ENCODE peak calls at places on chromosomes 4 and X, in five cellular contexts. One of them, this sample, is unnamed.

GRCh38 chrX:48996969-48997368 is 5.1 kb downstream of the GRIPAP1 start:
- DNase-seq in OCI-LY7: no peak
- DNase-seq in CD4-positive, alpha-beta T cell: no peak
- DNase-seq in vagina: no peak
- DNase-seq in GM12865: no peak
- DNase-seq in this sample: no peak

GRCh38 chrX:122866527-122866926 is 317.6 kb upstream of the GRIA3 start:
- DNase-seq in OCI-LY7: no peak
- DNase-seq in CD4-positive, alpha-beta T cell: no peak
- DNase-seq in vagina: no peak
- DNase-seq in GM12865: no peak
- DNase-seq in this sample: no peak

GRCh38 chrX:65677954-65678469 is 10.6 kb downstream of the MSN start:
- DNase-seq in OCI-LY7: no peak
- DNase-seq in CD4-positive, alpha-beta T cell: no peak
- DNase-seq in vagina: no peak
- DNase-seq in GM12865: no peak
- DNase-seq in this sample: no peak

GRCh38 chr4:4853371-4853823 is 6.1 kb upstream of the MSX1 start:
- DNase-seq in OCI-LY7: no peak
- DNase-seq in CD4-positive, alpha-beta T cell: no peak
- DNase-seq in vagina: no peak
- DNase-seq in GM12865: peak; percentile 60
- DNase-seq in this sample: no peak

GRCh38 chr4:52234539-52235174 is 183.6 kb downstream of the SPATA18 start:
- DNase-seq in OCI-LY7: no peak
- DNase-seq in CD4-positive, alpha-beta T cell: no peak
- DNase-seq in vagina: no peak
- DNase-seq in GM12865: no peak
- DNase-seq in this sample: no peak

GRCh38 chr4:83392562-83392961 is 57.9 kb upstream of the HPSE start:
- DNase-seq in OCI-LY7: no peak
- DNase-seq in CD4-positive, alpha-beta T cell: no peak
- DNase-seq in vagina: no peak
- DNase-seq in GM12865: no peak
- DNase-seq in this sample: no peak

GRCh38 chr4:47801481-47802002 is 36.3 kb downstream of the CORIN start:
- DNase-seq in OCI-LY7: no peak
- DNase-seq in CD4-positive, alpha-beta T cell: no peak
- DNase-seq in vagina: no peak
- DNase-seq in GM12865: no peak
- DNase-seq in this sample: no peak

GRCh38 chr4:86595426-86595805 is 1.3 kb downstream of the PTPN13 start:
- DNase-seq in OCI-LY7: no peak
- DNase-seq in CD4-positive, alpha-beta T cell: no peak
- DNase-seq in vagina: no peak
- DNase-seq in GM12865: no peak
- DNase-seq in this sample: no peak

GRCh38 chr4:112403072-112403945 is 106.1 kb downstream of the ALPK1 start:
- DNase-seq in OCI-LY7: no peak
- DNase-seq in CD4-positive, alpha-beta T cell: no peak
- DNase-seq in vagina: no peak
- DNase-seq in GM12865: no peak
- DNase-seq in this sample: no peak

GRCh38 chrX:65524139-65524538 is 10.4 kb downstream of the LAS1L start:
- DNase-seq in OCI-LY7: no peak
- DNase-seq in CD4-positive, alpha-beta T cell: no peak
- DNase-seq in vagina: no peak
- DNase-seq in GM12865: no peak
- DNase-seq in this sample: no peak

GRCh38 chr4:132564920-132565319 is 584.2 kb upstream of the PCDH10 start:
- DNase-seq in OCI-LY7: peak; percentile 16
- DNase-seq in CD4-positive, alpha-beta T cell: no peak
- DNase-seq in vagina: no peak
- DNase-seq in GM12865: no peak
- DNase-seq in this sample: no peak

GRCh38 chrX:70087857-70088256 is 25.6 kb downstream of the OTUD6A start:
- DNase-seq in OCI-LY7: no peak
- DNase-seq in CD4-positive, alpha-beta T cell: no peak
- DNase-seq in vagina: no peak
- DNase-seq in GM12865: no peak
- DNase-seq in this sample: no peak

GRCh38 chr4:75048208-75048879 is 115.4 kb downstream of the PARM1 start:
- DNase-seq in OCI-LY7: no peak
- DNase-seq in CD4-positive, alpha-beta T cell: no peak
- DNase-seq in vagina: no peak
- DNase-seq in GM12865: no peak
- DNase-seq in this sample: no peak
- TF ChIP-seq CTCF in OCI-LY7: peak; percentile 44
- TF ChIP-seq CTCF in CD4-positive, alpha-beta T cell: no peak
- TF ChIP-seq CTCF in vagina: no peak
- TF ChIP-seq CTCF in GM12865: peak; percentile 6
- TF ChIP-seq CTCF in this sample: no peak

DNA sequence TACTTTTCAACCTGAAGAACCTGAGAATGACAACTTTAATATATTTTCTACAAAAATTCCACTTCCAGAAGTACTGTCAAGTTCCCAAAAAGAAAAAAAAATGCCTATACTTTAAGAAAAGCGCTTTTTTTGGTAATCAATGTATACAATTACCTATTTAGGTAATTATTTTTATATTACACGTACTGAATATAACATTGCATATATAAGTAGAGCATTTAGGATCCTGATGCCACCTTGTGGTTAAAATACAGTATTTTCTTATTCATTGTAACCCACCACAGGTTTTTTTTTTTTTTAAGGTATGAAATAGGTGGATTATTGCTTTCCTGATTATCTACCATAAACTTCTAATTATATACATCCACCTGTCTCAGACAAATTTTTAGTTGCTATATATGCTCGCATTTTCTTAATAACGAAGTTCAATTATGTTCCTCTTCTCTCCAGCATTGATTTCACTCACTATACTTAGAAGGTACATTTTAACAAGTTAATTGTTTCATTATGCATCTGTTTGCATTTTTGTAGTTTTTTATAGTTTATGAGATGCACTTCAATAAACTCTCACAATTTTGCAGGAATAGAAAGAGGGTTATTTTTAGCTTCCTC is 5.2 kb downstream of the MAP9 start:
- DNase-seq in OCI-LY7: peak; percentile 54
- DNase-seq in CD4-positive, alpha-beta T cell: no peak
- DNase-seq in vagina: no peak
- DNase-seq in GM12865: peak; percentile 21
- DNase-seq in this sample: no peak
- TF ChIP-seq CTCF in OCI-LY7: peak; percentile 87
- TF ChIP-seq CTCF in CD4-positive, alpha-beta T cell: peak; percentile 70
- TF ChIP-seq CTCF in vagina: no peak
- TF ChIP-seq CTCF in GM12865: peak; percentile 31
- TF ChIP-seq CTCF in this sample: peak; percentile 41

DNA sequence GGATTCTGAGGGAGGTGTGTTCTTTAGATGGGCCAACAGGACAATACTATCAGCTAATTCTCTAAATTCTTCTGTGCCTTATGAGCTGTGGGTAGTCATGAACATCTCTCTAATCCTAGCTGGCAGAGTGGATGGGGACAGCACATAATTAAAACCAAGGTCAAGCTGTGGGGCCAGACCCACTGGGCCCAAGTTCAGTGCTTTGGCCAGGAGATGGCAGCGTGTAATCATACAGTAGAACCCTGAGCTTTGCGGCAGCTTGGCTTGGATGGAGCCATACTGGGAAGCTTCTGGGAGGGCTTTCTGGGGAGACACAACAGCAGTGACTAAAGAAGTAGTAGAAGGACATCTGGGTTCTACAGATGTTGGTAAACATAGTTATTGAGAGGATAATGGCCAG is 140.3 kb upstream of the CXCL13 start:
- DNase-seq in OCI-LY7: no peak
- DNase-seq in CD4-positive, alpha-beta T cell: no peak
- DNase-seq in vagina: no peak
- DNase-seq in GM12865: no peak
- DNase-seq in this sample: no peak
- TF ChIP-seq CTCF in OCI-LY7: peak; percentile 56
- TF ChIP-seq CTCF in CD4-positive, alpha-beta T cell: no peak
- TF ChIP-seq CTCF in vagina: no peak
- TF ChIP-seq CTCF in GM12865: peak; percentile 4
- TF ChIP-seq CTCF in this sample: peak; percentile 45

GRCh38 chr4:16270654-16271328 is 44.5 kb upstream of the TAPT1 start:
- DNase-seq in OCI-LY7: peak; percentile 25
- DNase-seq in CD4-positive, alpha-beta T cell: no peak
- DNase-seq in vagina: no peak
- DNase-seq in GM12865: no peak
- DNase-seq in this sample: no peak

GRCh38 chr4:16265820-16266219 is 39.5 kb upstream of the TAPT1 start:
- DNase-seq in OCI-LY7: no peak
- DNase-seq in CD4-positive, alpha-beta T cell: no peak
- DNase-seq in vagina: no peak
- DNase-seq in GM12865: no peak
- DNase-seq in this sample: no peak

GRCh38 chr4:16267639-16268038 is 41.4 kb upstream of the TAPT1 start:
- DNase-seq in OCI-LY7: no peak
- DNase-seq in CD4-positive, alpha-beta T cell: no peak
- DNase-seq in vagina: no peak
- DNase-seq in GM12865: no peak
- DNase-seq in this sample: no peak

GRCh38 chr4:16268290-16268689 is 42.0 kb upstream of the TAPT1 start:
- DNase-seq in OCI-LY7: no peak
- DNase-seq in CD4-positive, alpha-beta T cell: no peak
- DNase-seq in vagina: no peak
- DNase-seq in GM12865: no peak
- DNase-seq in this sample: no peak

DNA sequence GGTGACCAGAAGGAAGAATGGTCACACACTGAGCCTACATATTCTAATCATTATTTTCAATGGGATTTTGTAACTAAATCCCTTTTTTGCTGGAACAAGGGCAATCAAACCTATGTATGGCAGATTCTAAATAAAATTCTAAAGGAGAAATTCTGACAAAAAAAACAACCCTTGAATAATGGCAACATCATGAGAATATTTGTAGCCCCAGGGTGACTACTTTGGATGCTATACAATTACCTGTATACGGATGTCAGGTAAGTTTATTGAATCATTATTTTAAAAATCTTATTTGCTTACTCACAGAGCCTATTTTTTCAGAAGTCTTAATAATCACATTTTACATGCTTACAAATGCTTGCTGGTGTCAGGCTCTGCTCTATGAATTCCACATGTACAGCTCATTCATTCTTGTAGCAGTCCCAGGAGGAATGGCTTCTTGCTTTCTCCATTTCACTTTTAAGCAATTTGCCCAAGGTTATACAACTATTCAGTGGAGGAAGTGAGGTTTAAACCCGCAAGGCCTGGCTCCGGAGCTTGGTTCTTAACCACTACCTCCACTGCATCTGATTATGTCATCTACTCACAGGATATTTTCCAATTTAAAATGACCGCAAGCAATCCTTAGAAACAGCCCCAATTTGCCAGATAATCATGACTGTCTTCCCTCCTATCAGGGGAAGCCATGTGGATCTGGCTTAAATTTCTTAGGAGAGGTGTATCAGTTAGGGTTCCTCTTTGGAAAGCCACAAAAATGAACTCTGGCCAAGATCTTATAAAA is 43.7 kb upstream of the TAPT1 start:
- DNase-seq in OCI-LY7: no peak
- DNase-seq in CD4-positive, alpha-beta T cell: no peak
- DNase-seq in vagina: no peak
- DNase-seq in GM12865: no peak
- DNase-seq in this sample: no peak
- TF ChIP-seq CTCF in OCI-LY7: no peak
- TF ChIP-seq CTCF in CD4-positive, alpha-beta T cell: no peak
- TF ChIP-seq CTCF in vagina: no peak
- TF ChIP-seq CTCF in GM12865: no peak
- TF ChIP-seq CTCF in this sample: no peak

GRCh38 chrX:39897741-39898097 is 200.0 kb downstream of the BCOR start:
- DNase-seq in OCI-LY7: no peak
- DNase-seq in CD4-positive, alpha-beta T cell: no peak
- DNase-seq in vagina: no peak
- DNase-seq in GM12865: no peak
- DNase-seq in this sample: no peak

GRCh38 chrX:39899059-39899458 is 198.7 kb downstream of the BCOR start:
- DNase-seq in OCI-LY7: no peak
- DNase-seq in CD4-positive, alpha-beta T cell: no peak
- DNase-seq in vagina: no peak
- DNase-seq in GM12865: no peak
- DNase-seq in this sample: no peak

GRCh38 chrX:39898147-39898546 is 199.6 kb downstream of the BCOR start:
- DNase-seq in OCI-LY7: no peak
- DNase-seq in CD4-positive, alpha-beta T cell: no peak
- DNase-seq in vagina: no peak
- DNase-seq in GM12865: no peak
- DNase-seq in this sample: no peak

GRCh38 chrX:39895228-39896110 is 202.3 kb downstream of the BCOR start:
- DNase-seq in OCI-LY7: no peak
- DNase-seq in CD4-positive, alpha-beta T cell: no peak
- DNase-seq in vagina: no peak
- DNase-seq in GM12865: no peak
- DNase-seq in this sample: no peak

DNA sequence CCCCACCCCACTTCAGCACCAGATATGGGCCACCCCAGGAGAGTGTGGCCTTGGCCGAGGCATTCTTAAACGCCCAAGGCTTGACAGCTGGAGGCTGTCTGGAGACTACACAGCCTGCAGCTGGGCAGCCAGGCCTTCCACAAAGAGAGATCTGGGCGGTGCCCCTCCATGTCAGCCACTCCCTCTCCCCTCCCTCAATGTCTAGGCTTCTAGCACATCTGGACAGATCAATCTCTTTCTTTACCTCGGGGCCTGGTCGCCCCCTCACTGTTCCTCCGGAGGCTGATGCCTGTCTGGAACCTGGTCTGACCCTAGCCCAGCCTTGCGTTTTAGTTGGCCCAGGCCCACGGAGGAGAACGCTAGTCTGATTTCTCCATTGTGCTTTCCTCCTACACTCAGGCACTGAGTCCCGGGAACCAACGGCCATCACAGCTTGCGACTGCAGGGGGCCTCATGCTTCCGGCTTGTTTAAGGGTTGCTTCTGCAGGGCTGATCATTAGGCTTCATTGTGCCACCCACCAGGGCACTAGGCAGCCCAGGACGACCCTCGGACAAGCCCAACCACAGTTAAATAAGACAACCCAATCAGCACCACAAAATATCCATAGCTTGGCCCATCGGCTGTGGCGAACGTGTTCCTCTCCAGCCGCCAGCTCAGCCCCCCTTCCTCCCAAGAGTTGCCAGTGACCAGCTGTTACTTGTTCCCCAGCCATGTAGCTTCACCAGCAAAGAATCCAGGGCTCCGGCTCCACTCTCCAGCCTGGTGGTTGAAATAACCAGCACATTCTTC is 200.6 kb downstream of the BCOR start:
- DNase-seq in OCI-LY7: no peak
- DNase-seq in CD4-positive, alpha-beta T cell: no peak
- DNase-seq in vagina: no peak
- DNase-seq in GM12865: no peak
- DNase-seq in this sample: no peak
- TF ChIP-seq CTCF in OCI-LY7: no peak
- TF ChIP-seq CTCF in CD4-positive, alpha-beta T cell: no peak
- TF ChIP-seq CTCF in vagina: no peak
- TF ChIP-seq CTCF in GM12865: no peak
- TF ChIP-seq CTCF in this sample: no peak